ENCODE peak calls at places on chromosomes 12 and 14, in seven cellular contexts. Q is NCI-H2227 treated with DMSO at 0.1 percent for 48 hours; L is NCI-H524 treated with DMSO at 0.1 percent for 48 hours; X is central memory CD4-positive, alpha-beta T cell; C is lower leg skin; U is endothelial cell; A is RWPE1. D is an unnamed sample.

GRCh38 chr12:110234197-110235154 is 46.6 kb upstream of the ATP2A2 start:
- DNase-seq in Q (no peak), L (no peak), X (no peak), C (no peak), U (no peak), A (no peak), D (no peak)

GRCh38 chr12:103269962-103270361 is 225.8 kb downstream of the C12orf42 start:
- DNase-seq in Q (no peak), L (no peak), X (no peak), C (no peak), U (no peak), A (no peak), D (peak)

GRCh38 chr14:77139540-77140342 is 1.9 kb downstream of the ZDHHC22 start:
- DNase-seq in Q (peak), L (no peak), X (peak), C (no peak), U (peak), A (peak), D (no peak)

GRCh38 chr14:105537580-105538474 is 11.4 kb downstream of the TMEM121 start:
- DNase-seq in Q (peak), L (no peak), X (peak), C (no peak), U (peak), A (peak), D (no peak)

GRCh38 chr14:100398044-100398443 is 74.9 kb downstream of the SLC25A47 start:
- DNase-seq in Q (no peak), L (no peak), X (no peak), C (no peak), U (no peak), A (peak), D (no peak)

GRCh38 chr12:48995061-48995879 is 3.9 kb downstream of the DDN start:
- DNase-seq in Q (peak), L (peak), X (no peak), C (peak), U (peak), A (peak), D (peak)

GRCh38 chr12:53543539-53543938 is 36.3 kb upstream of the NPFF start:
- DNase-seq in Q (peak), L (no peak), X (peak), C (peak), U (peak), A (peak), D (no peak)

GRCh38 chr14:68785817-68786490 is 6.9 kb downstream of the ZFP36L1 start:
- DNase-seq in Q (no peak), L (no peak), X (peak), C (no peak), U (no peak), A (peak), D (no peak)

GRCh38 chr14:95513261-95513660 is 3.2 kb downstream of the SYNE3 start:
- DNase-seq in Q (no peak), L (no peak), X (no peak), C (no peak), U (no peak), A (no peak), D (no peak)

GRCh38 chr12:94427520-94428381 is 31.9 kb downstream of the CEP83 start:
- DNase-seq in Q (no peak), L (no peak), X (no peak), C (no peak), U (no peak), A (no peak), D (no peak)

GRCh38 chr14:64247186-64247585 is 47.0 kb downstream of the ESR2 start:
- DNase-seq in Q (no peak), L (no peak), X (no peak), C (no peak), U (no peak), A (no peak), D (no peak)

GRCh38 chr12:92123780-92124707 is 21.6 kb downstream of the BTG1 start:
- DNase-seq in Q (no peak), L (no peak), X (no peak), C (no peak), U (no peak), A (no peak), D (no peak)

GRCh38 chr12:33427071-33427470 is 12.5 kb downstream of the SYT10 start:
- DNase-seq in Q (no peak), L (peak), X (no peak), C (no peak), U (no peak), A (no peak), D (no peak)

GRCh38 chr14:56580317-56580711 is 716 bp downstream of the TMEM260 start:
- DNase-seq in Q (no peak), L (no peak), X (no peak), C (no peak), U (no peak), A (no peak), D (no peak)

GRCh38 chr14:36227802-36228201 is 51.3 kb upstream of the PTCSC3 start:
- DNase-seq in Q (no peak), L (no peak), X (no peak), C (no peak), U (no peak), A (no peak), D (peak)

GRCh38 chr14:94423465-94424056 is 29.0 kb downstream of the SERPINA11 start:
- DNase-seq in Q (peak), L (peak), X (no peak), C (peak), U (peak), A (peak), D (peak)

GRCh38 chr12:128190614-128191013 is 76.4 kb upstream of the TMEM132C start:
- DNase-seq in Q (no peak), L (no peak), X (no peak), C (no peak), U (no peak), A (no peak), D (no peak)

GRCh38 chr12:75878382-75878720 is 153.2 kb downstream of the PHLDA1 start:
- DNase-seq in Q (peak), L (no peak), X (no peak), C (no peak), U (no peak), A (peak), D (no peak)

GRCh38 chr12:75317784-75318183 is 12.3 kb downstream of the CAPS2 start:
- DNase-seq in Q (no peak), L (no peak), X (no peak), C (no peak), U (no peak), A (no peak), D (no peak)

GRCh38 chr12:117098361-117099217 is 627 bp downstream of the TESC start:
- DNase-seq in Q (no peak), L (no peak), X (peak), C (no peak), U (no peak), A (no peak), D (no peak)

GRCh38 chr12:100826323-100826722 is 31.7 kb downstream of the ANO4 start:
- DNase-seq in Q (no peak), L (no peak), X (no peak), C (no peak), U (peak), A (peak), D (no peak)

GRCh38 chr14:70856851-70857498 is 47.7 kb upstream of the MAP3K9 start:
- DNase-seq in Q (no peak), L (no peak), X (no peak), C (no peak), U (no peak), A (peak), D (peak)

GRCh38 chr12:56529656-56530055 is 8.0 kb downstream of the RBMS2 start:
- DNase-seq in Q (no peak), L (no peak), X (no peak), C (no peak), U (no peak), A (no peak), D (no peak)

GRCh38 chr12:26425587-26426260 is 230.4 kb downstream of the SSPN start:
- DNase-seq in Q (no peak), L (no peak), X (no peak), C (no peak), U (no peak), A (no peak), D (no peak)

GRCh38 chr12:25970082-25970481 is 11.6 kb downstream of the RASSF8 start:
- DNase-seq in Q (no peak), L (no peak), X (no peak), C (no peak), U (no peak), A (no peak), D (no peak)

GRCh38 chr12:132439333-132439904 is 50.5 kb upstream of the FBRSL1 start:
- DNase-seq in Q (no peak), L (no peak), X (no peak), C (no peak), U (no peak), A (no peak), D (no peak)

D was measured in HS-5.